ENCODE peak calls at places on chromosomes 2 and 18, in nine cellular contexts. Z, Q, J, N, M, G, W, O and U are unnamed samples.
A peak's percentile ranks its signal among the peaks of the same experiment; 100 is the strongest.

GRCh38 chr2:132547089-132547687 is 122.8 kb downstream of the LYPD1 start:
- DNase-seq in N (peak; percentile 2), J (peak; percentile 67), O (peak; percentile 73), Z (peak; percentile 36), Q (peak; percentile 91), M (no peak), G (peak; percentile 81), W (peak; percentile 86), U (peak; percentile 55)

GRCh38 chr2:16832910-16833309 is 167.3 kb upstream of the CYRIA start:
- DNase-seq in N (no peak), O (no peak), Q (no peak), W (no peak), M (no peak), G (no peak), J (no peak), Z (no peak), U (no peak)

GRCh38 chr2:174546519-174547506 is 50.8 kb downstream of the WIPF1 start:
- DNase-seq in Z (peak; percentile 25), Q (peak; percentile 71), G (no peak), M (peak; percentile 22), W (peak; percentile 37), J (no peak), N (no peak), O (no peak), U (peak; percentile 49)

GRCh38 chr2:2331905-2332280 is 818 bp upstream of the MYT1L start:
- DNase-seq in N (no peak), M (no peak), G (no peak), W (peak; percentile 5), Z (no peak), J (no peak), O (no peak), Q (peak; percentile 82), U (peak; percentile 96)

GRCh38 chr2:118850171-118850900 is 2.9 kb upstream of the EN1 start:
- DNase-seq in G (no peak), Z (no peak), M (no peak), J (no peak), W (no peak), O (no peak), Q (no peak), N (no peak), U (no peak)

GRCh38 chr2:200173691-200174090 is 132.8 kb upstream of the SPATS2L start:
- DNase-seq in N (no peak), G (no peak), Q (no peak), J (no peak), O (no peak), W (no peak), M (no peak), Z (no peak), U (no peak)

GRCh38 chr18:32321826-32322225 is 132.0 kb downstream of the MEP1B start:
- DNase-seq in W (no peak), G (no peak), Q (no peak), M (no peak), N (no peak), Z (no peak), O (no peak), J (no peak), U (no peak)

GRCh38 chr2:226622484-226622883 is 177.1 kb downstream of the IRS1 start:
- DNase-seq in M (no peak), J (no peak), O (no peak), Q (peak; percentile 72), W (no peak), N (no peak), Z (peak; percentile 21), G (no peak), U (no peak)

GRCh38 chr18:7941533-7941932 is 374.4 kb downstream of the PTPRM start:
- DNase-seq in Z (no peak), Q (no peak), O (no peak), W (no peak), J (peak; percentile 49), G (peak; percentile 95), M (no peak), N (no peak), U (peak; percentile 16)

GRCh38 chr2:226999676-227000075 is 163.8 kb downstream of the RHBDD1 start:
- DNase-seq in M (no peak), Z (no peak), O (no peak), N (no peak), W (no peak), G (no peak), J (no peak), Q (no peak), U (no peak)